ENCODE peak calls at places on chromosome 18, in eight cellular contexts. One of them, this sample, is unnamed.

GRCh38 chr18:12652861-12653401 is 5.0 kb downstream of the SPIRE1 start:
- DNase-seq in choroid plexus epithelial cell: peak
- DNase-seq in activated CD4-positive, alpha-beta T cell treated with anti-CD3 and anti-CD28 coated beads, Interleukin-2, amount 10 ng/mL, durations not matched to agents 7 days and 5 days: peak
- DNase-seq in AG20443: peak
- DNase-seq in mesothelial cell of epicardium: no peak
- DNase-seq in lower leg skin: no peak
- DNase-seq in activated CD8-positive, alpha-beta T cell treated with anti-CD3 and anti-CD28 coated beads, Interleukin-2, amount 10 ng/mL, durations not matched to agents 7 days and 5 days: peak
- DNase-seq in WTC11: no peak
- DNase-seq in this sample: peak

GRCh38 chr18:48649231-48649630 is 110.4 kb downstream of the CTIF start:
- DNase-seq in choroid plexus epithelial cell: no peak
- DNase-seq in activated CD4-positive, alpha-beta T cell treated with anti-CD3 and anti-CD28 coated beads, Interleukin-2, amount 10 ng/mL, durations not matched to agents 7 days and 5 days: no peak
- DNase-seq in AG20443: no peak
- DNase-seq in mesothelial cell of epicardium: peak
- DNase-seq in lower leg skin: no peak
- DNase-seq in activated CD8-positive, alpha-beta T cell treated with anti-CD3 and anti-CD28 coated beads, Interleukin-2, amount 10 ng/mL, durations not matched to agents 7 days and 5 days: no peak
- DNase-seq in WTC11: peak
- DNase-seq in this sample: no peak

GRCh38 chr18:7624697-7625096 is 57.6 kb downstream of the PTPRM start:
- DNase-seq in choroid plexus epithelial cell: no peak
- DNase-seq in activated CD4-positive, alpha-beta T cell treated with anti-CD3 and anti-CD28 coated beads, Interleukin-2, amount 10 ng/mL, durations not matched to agents 7 days and 5 days: no peak
- DNase-seq in AG20443: no peak
- DNase-seq in mesothelial cell of epicardium: no peak
- DNase-seq in lower leg skin: no peak
- DNase-seq in activated CD8-positive, alpha-beta T cell treated with anti-CD3 and anti-CD28 coated beads, Interleukin-2, amount 10 ng/mL, durations not matched to agents 7 days and 5 days: no peak
- DNase-seq in WTC11: no peak
- DNase-seq in this sample: no peak

GRCh38 chr18:36903215-36903928 is 74.4 kb downstream of the KIAA1328 start:
- DNase-seq in choroid plexus epithelial cell: no peak
- DNase-seq in activated CD4-positive, alpha-beta T cell treated with anti-CD3 and anti-CD28 coated beads, Interleukin-2, amount 10 ng/mL, durations not matched to agents 7 days and 5 days: no peak
- DNase-seq in AG20443: peak
- DNase-seq in mesothelial cell of epicardium: no peak
- DNase-seq in lower leg skin: no peak
- DNase-seq in activated CD8-positive, alpha-beta T cell treated with anti-CD3 and anti-CD28 coated beads, Interleukin-2, amount 10 ng/mL, durations not matched to agents 7 days and 5 days: no peak
- DNase-seq in WTC11: no peak
- DNase-seq in this sample: no peak

GRCh38 chr18:37778417-37779165 is 213.0 kb upstream of the CELF4 start:
- DNase-seq in choroid plexus epithelial cell: peak
- DNase-seq in activated CD4-positive, alpha-beta T cell treated with anti-CD3 and anti-CD28 coated beads, Interleukin-2, amount 10 ng/mL, durations not matched to agents 7 days and 5 days: peak
- DNase-seq in AG20443: peak
- DNase-seq in mesothelial cell of epicardium: peak
- DNase-seq in lower leg skin: peak
- DNase-seq in activated CD8-positive, alpha-beta T cell treated with anti-CD3 and anti-CD28 coated beads, Interleukin-2, amount 10 ng/mL, durations not matched to agents 7 days and 5 days: peak
- DNase-seq in WTC11: peak
- DNase-seq in this sample: peak

GRCh38 chr18:37450434-37451133 is 115.0 kb downstream of the CELF4 start:
- DNase-seq in choroid plexus epithelial cell: no peak
- DNase-seq in activated CD4-positive, alpha-beta T cell treated with anti-CD3 and anti-CD28 coated beads, Interleukin-2, amount 10 ng/mL, durations not matched to agents 7 days and 5 days: no peak
- DNase-seq in AG20443: no peak
- DNase-seq in mesothelial cell of epicardium: peak
- DNase-seq in lower leg skin: no peak
- DNase-seq in activated CD8-positive, alpha-beta T cell treated with anti-CD3 and anti-CD28 coated beads, Interleukin-2, amount 10 ng/mL, durations not matched to agents 7 days and 5 days: no peak
- DNase-seq in WTC11: peak
- DNase-seq in this sample: no peak

GRCh38 chr18:79851981-79852380 is 54.2 kb downstream of the KCNG2 start:
- DNase-seq in choroid plexus epithelial cell: no peak
- DNase-seq in activated CD4-positive, alpha-beta T cell treated with anti-CD3 and anti-CD28 coated beads, Interleukin-2, amount 10 ng/mL, durations not matched to agents 7 days and 5 days: no peak
- DNase-seq in AG20443: peak
- DNase-seq in mesothelial cell of epicardium: no peak
- DNase-seq in lower leg skin: no peak
- DNase-seq in activated CD8-positive, alpha-beta T cell treated with anti-CD3 and anti-CD28 coated beads, Interleukin-2, amount 10 ng/mL, durations not matched to agents 7 days and 5 days: no peak
- DNase-seq in WTC11: no peak
- DNase-seq in this sample: no peak

GRCh38 chr18:45730832-45731545 is 7.0 kb downstream of the SLC14A1 start:
- DNase-seq in choroid plexus epithelial cell: peak
- DNase-seq in activated CD4-positive, alpha-beta T cell treated with anti-CD3 and anti-CD28 coated beads, Interleukin-2, amount 10 ng/mL, durations not matched to agents 7 days and 5 days: no peak
- DNase-seq in AG20443: peak
- DNase-seq in mesothelial cell of epicardium: no peak
- DNase-seq in lower leg skin: no peak
- DNase-seq in activated CD8-positive, alpha-beta T cell treated with anti-CD3 and anti-CD28 coated beads, Interleukin-2, amount 10 ng/mL, durations not matched to agents 7 days and 5 days: no peak
- DNase-seq in WTC11: no peak
- DNase-seq in this sample: no peak

GRCh38 chr18:37249895-37250618 is 315.5 kb downstream of the CELF4 start:
- DNase-seq in choroid plexus epithelial cell: no peak
- DNase-seq in activated CD4-positive, alpha-beta T cell treated with anti-CD3 and anti-CD28 coated beads, Interleukin-2, amount 10 ng/mL, durations not matched to agents 7 days and 5 days: no peak
- DNase-seq in AG20443: no peak
- DNase-seq in mesothelial cell of epicardium: no peak
- DNase-seq in lower leg skin: no peak
- DNase-seq in activated CD8-positive, alpha-beta T cell treated with anti-CD3 and anti-CD28 coated beads, Interleukin-2, amount 10 ng/mL, durations not matched to agents 7 days and 5 days: no peak
- DNase-seq in WTC11: no peak
- DNase-seq in this sample: no peak

This sample was measured in activated CD4-positive, alpha-beta memory T cell treated with anti-CD3 and anti-CD28 coated beads, Interleukin-2, amount 10 ng/mL, durations not matched to agents 7 days and 5 days.